ENCODE peak calls at places on chromosomes 16 and 17, in six cellular contexts. F is CD8-positive, alpha-beta memory T cell; K is AG04450; J is choroid plexus epithelial cell; M is CD4-positive, CD25-positive, alpha-beta regulatory T cell; I is psoas muscle. A is an unnamed sample.

GRCh38 chr17:34249497-34249877 is 5.6 kb upstream of the CCL2 start:
- DNase-seq in M (no peak), K (no peak), J (no peak), I (no peak), F (no peak), A (no peak)

GRCh38 chr17:3712811-3713463 is 10.8 kb upstream of the HASPIN start:
- DNase-seq in I (no peak), K (no peak), J (peak; percentile 38), F (no peak), M (no peak), A (no peak)

GRCh38 chr16:89369266-89369895 is 121.0 kb downstream of the ANKRD11 start:
- DNase-seq in F (no peak), K (no peak), M (no peak), I (no peak), J (peak; percentile 48), A (no peak)

GRCh38 chr17:67253379-67253778 is 8.4 kb upstream of the HELZ start:
- DNase-seq in F (no peak), I (no peak), J (peak; percentile 78), K (no peak), M (no peak), A (no peak)

GRCh38 chr17:10021239-10021638 is 116.2 kb upstream of the RCVRN start:
- DNase-seq in I (peak; percentile 36), M (no peak), J (peak; percentile 47), F (no peak), K (no peak), A (no peak)

GRCh38 chr16:27240948-27241531 is 27.5 kb downstream of the NSMCE1 start:
- DNase-seq in K (no peak), I (no peak), M (no peak), F (no peak), J (peak; percentile 83), A (no peak)

GRCh38 chr16:72050769-72051464 is 3.4 kb upstream of the HP start:
- DNase-seq in I (peak; percentile 37), M (no peak), J (peak; percentile 22), K (no peak), F (no peak), A (no peak)

GRCh38 chr17:7644768-7645167 is 6.0 kb upstream of the ATP1B2 start:
- DNase-seq in I (no peak), F (no peak), J (no peak), K (no peak), M (no peak), A (no peak)

GRCh38 chr16:17476414-17477259 is 5.9 kb upstream of the XYLT1 start:
- DNase-seq in K (peak; percentile 51), M (peak; percentile 27), I (peak; percentile 18), J (peak; percentile 70), F (peak; percentile 36), A (no peak)

GRCh38 chr17:45668316-45668715 is 115.8 kb upstream of the CRHR1 start:
- DNase-seq in M (no peak), J (no peak), I (no peak), F (no peak), K (no peak), A (no peak)

GRCh38 chr16:86714166-86714565 is 135.8 kb downstream of the FOXL1 start:
- DNase-seq in K (no peak), I (no peak), M (no peak), J (peak; percentile 18), F (no peak), A (no peak)

GRCh38 chr16:72530434-72530833 is 358.5 kb upstream of the PMFBP1 start:
- DNase-seq in J (peak; percentile 93), M (no peak), I (no peak), K (no peak), F (no peak), A (no peak)

GRCh38 chr17:17350491-17351355 is 47.5 kb downstream of the NT5M start:
- DNase-seq in F (no peak), K (no peak), I (no peak), J (peak; percentile 41), M (no peak), A (no peak)

GRCh38 chr17:30217054-30217453 is 18.4 kb downstream of the SLC6A4 start:
- DNase-seq in K (no peak), F (no peak), M (no peak), I (no peak), J (no peak), A (no peak)

GRCh38 chr16:85717393-85718152 is 28.8 kb upstream of the GINS2 start:
- DNase-seq in F (peak; percentile 40), M (peak; percentile 53), K (no peak), I (peak; percentile 71), J (peak; percentile 64), A (peak; percentile 40)

GRCh38 chr17:4313482-4314114 is 49.8 kb upstream of the ANKFY1 start:
- DNase-seq in J (no peak), K (no peak), M (no peak), I (no peak), F (no peak), A (no peak)

GRCh38 chr17:79027925-79028491 is 4.0 kb downstream of the C1QTNF1 start:
- DNase-seq in J (no peak), F (no peak), M (no peak), I (no peak), K (no peak), A (no peak)

GRCh38 chr16:81852347-81852746 is 73.3 kb downstream of the PLCG2 start:
- DNase-seq in M (no peak), J (no peak), F (no peak), I (no peak), K (no peak), A (no peak)

GRCh38 chr16:85661131-85662035 is 27.4 kb downstream of the GINS2 start:
- DNase-seq in J (no peak), M (no peak), F (no peak), K (no peak), I (no peak), A (no peak)

GRCh38 chr17:7219812-7220592 is at the start of the genes ACADVL and DLG4:
- DNase-seq in F (peak; percentile 65), K (peak; percentile 74), J (peak; percentile 92), I (peak; percentile 97), M (peak; percentile 59), A (peak; percentile 83)

DNA sequence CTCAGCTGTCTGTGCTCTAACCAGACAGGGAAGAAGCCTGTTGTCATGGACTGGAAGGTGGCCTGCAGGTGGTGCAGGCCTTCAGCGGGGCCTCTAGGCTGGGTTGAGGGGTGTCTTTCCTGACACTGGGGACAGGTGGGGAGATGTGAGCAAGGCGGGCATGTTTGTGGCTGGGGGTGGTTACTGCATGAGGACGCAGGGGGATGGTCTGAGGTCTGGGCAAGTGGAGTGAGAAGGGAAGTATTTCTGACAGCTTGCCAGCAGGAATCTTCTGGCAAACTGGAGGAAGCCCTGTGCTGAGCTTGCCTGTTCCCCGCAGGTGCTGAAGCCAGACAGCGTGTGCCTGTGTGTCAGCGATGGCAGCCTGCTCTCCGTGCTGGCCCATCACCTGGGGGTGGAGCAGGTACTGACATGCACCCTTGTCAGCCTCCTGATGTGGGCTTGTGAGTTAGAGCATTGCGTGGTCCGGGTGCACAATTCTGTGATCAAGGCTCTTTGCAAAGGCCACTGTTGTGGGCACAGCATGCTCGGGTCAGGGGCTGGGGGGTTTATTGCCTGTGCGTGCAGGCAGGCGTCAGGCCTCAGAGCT is 36.2 kb downstream of the PRMT7 start:
- DNase-seq in M (no peak), J (no peak), I (no peak), K (no peak), F (no peak), A (no peak)
- H3K4me3 ChIP-seq in M (no peak overlapping the region), J (no peak overlapping the region), I (no peak overlapping the region), K (no peak overlapping the region), F (no peak overlapping the region), A (no peak overlapping the region)

GRCh38 chr16:69181-69580 is 3.2 kb downstream of the RHBDF1 start:
- DNase-seq in J (no peak), M (no peak), I (no peak), K (no peak), F (no peak), A (no peak)

GRCh38 chr16:71540-72341 is 690 bp downstream of the RHBDF1 start:
- DNase-seq in I (peak; percentile 81), M (no peak), K (no peak), F (no peak), J (peak; percentile 57), A (no peak)

GRCh38 chr16:72561-73537 is at the start of gene RHBDF1:
- DNase-seq in F (no peak), I (peak; percentile 72), K (no peak), M (no peak), J (peak; percentile 60), A (no peak)

GRCh38 chr16:74025-74424 is 1.6 kb upstream of the RHBDF1 start:
- DNase-seq in J (no peak), K (no peak), I (no peak), M (no peak), F (no peak), A (no peak)

GRCh38 chr16:71210-71539 is 1.3 kb downstream of the RHBDF1 start:
- DNase-seq in M (no peak), J (no peak), F (no peak), K (no peak), I (no peak), A (no peak)
- H3K4me3 ChIP-seq in M (no peak overlapping the region), J (peak overlapping the region; percentile 70), F (no peak overlapping the region), K (peak overlapping the region; percentile 89), I (peak overlapping the region; percentile 87), A (no peak overlapping the region)

GRCh38 chr16:79287424-79287917 is 313.1 kb downstream of the MAF start:
- DNase-seq in K (no peak), J (no peak), I (no peak), M (no peak), F (no peak), A (no peak)
- H3K4me3 ChIP-seq in K (no peak overlapping the region), J (no peak overlapping the region), I (peak overlapping the region; percentile 45), M (peak overlapping the region; percentile 81), F (peak overlapping the region; percentile 46), A (no peak overlapping the region)

DNA sequence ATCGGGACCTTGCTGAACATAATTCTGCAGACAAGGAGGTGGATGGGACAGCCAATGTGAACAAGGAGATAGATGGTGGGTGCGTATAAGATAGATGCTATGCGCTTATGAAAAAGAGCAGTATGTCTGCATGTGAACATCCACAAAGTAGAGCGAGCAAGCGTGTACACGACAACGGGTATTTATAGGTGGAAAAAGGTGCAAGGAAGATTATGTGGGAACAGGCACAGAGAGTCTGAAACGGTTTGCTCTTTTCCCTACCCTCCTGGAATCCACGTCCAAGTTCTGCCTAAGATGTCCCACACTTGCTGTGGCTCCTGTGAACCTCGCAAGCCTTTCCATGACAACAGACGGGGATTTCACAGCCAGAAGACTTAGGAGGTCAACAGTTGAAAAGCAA is 43.0 kb downstream of the SNX11 start:
- DNase-seq in J (no peak), M (no peak), I (no peak), K (no peak), F (no peak), A (no peak)
- H3K4me3 ChIP-seq in J (no peak overlapping the region), M (no peak overlapping the region), I (no peak overlapping the region), K (no peak overlapping the region), F (no peak overlapping the region), A (no peak overlapping the region)